ENCODE peak calls at places on chromosome 15, in seven cellular contexts. N is stomach; V is psoas muscle; L is cardiac muscle cell; Y is CD8-positive, alpha-beta memory T cell; O is SK-N-SH; D is GM23248. G is an unnamed sample. For H3K36me3 and H3K4me1, the result is how much of the 10 kb centered on the place peaks cover.

GRCh38 chr15:68205949-68206539 is 912 bp upstream of the CALML4 start:
- DNase-seq in N (peak), V (peak), L (no peak), Y (no peak), O (no peak), D (no peak), G (no peak)

GRCh38 chr15:76327191-76328105 is 9.1 kb upstream of the ISL2 start:
- DNase-seq in N (no peak), V (no peak), L (no peak), Y (no peak), O (no peak), D (no peak), G (no peak)

GRCh38 chr15:60713096-60714084 is 234.4 kb upstream of the ICE2 start:
- DNase-seq in N (no peak), V (peak), L (peak), Y (no peak), O (no peak), D (peak), G (no peak)

GRCh38 chr15:35720984-35721383 is 175.0 kb upstream of the DPH6 start:
- DNase-seq in N (no peak), V (no peak), L (no peak), Y (no peak), O (no peak), D (no peak), G (no peak)

GRCh38 chr15:82539690-82540054 is 585 bp downstream of the RPS17 start:
- DNase-seq in N (no peak), V (no peak), L (no peak), Y (no peak), O (peak), D (peak), G (no peak)

GRCh38 chr15:60328852-60329443 is 68.8 kb downstream of the ANXA2 start:
- DNase-seq in N (no peak), V (no peak), L (peak), Y (peak), O (peak), D (peak), G (no peak)

GRCh38 chr15:80856400-80856799 is 77.2 kb downstream of the CEMIP start:
- DNase-seq in N (no peak), V (no peak), L (no peak), Y (no peak), O (peak), D (no peak), G (no peak)

GRCh38 chr15:70613259-70613658 is 150.1 kb downstream of the UACA start:
- DNase-seq in N (no peak), V (no peak), L (no peak), Y (no peak), O (no peak), D (no peak), G (no peak)

GRCh38 chr15:77685082-77685815 is 52.5 kb upstream of the LINGO1 start:
- DNase-seq in N (no peak), V (no peak), L (no peak), Y (no peak), O (no peak), D (no peak), G (no peak)

GRCh38 chr15:52040167-52040900 is 21.3 kb downstream of the MAPK6 start:
- DNase-seq in N (peak), V (no peak), L (peak), Y (no peak), O (no peak), D (peak), G (no peak)

GRCh38 chr15:70095387-70096214 is 2.1 kb downstream of the TLE3 start:
- DNase-seq in N (peak), V (peak), L (peak), Y (peak), O (peak), D (peak), G (peak)

GRCh38 chr15:68820205-68820588 is 498 bp downstream of the ANP32A start:
- DNase-seq in N (peak), V (peak), L (peak), Y (no peak), O (no peak), D (peak), G (peak)

GRCh38 chr15:61479601-61480000 is 250.5 kb upstream of the RORA start:
- DNase-seq in N (no peak), V (no peak), L (no peak), Y (no peak), O (no peak), D (peak), G (no peak)

GRCh38 chr15:51799174-51799907 is 30.1 kb upstream of the TMOD3 start:
- DNase-seq in N (no peak), V (no peak), L (no peak), Y (no peak), O (peak), D (no peak), G (no peak)

GRCh38 chr15:57205999-57206398 is 170.3 kb upstream of the CGNL1 start:
- DNase-seq in N (no peak), V (no peak), L (no peak), Y (no peak), O (no peak), D (no peak), G (no peak)

GRCh38 chr15:39135989-39136388 is 444.9 kb upstream of the THBS1 start:
- DNase-seq in N (no peak), V (no peak), L (peak), Y (no peak), O (no peak), D (peak), G (no peak)

GRCh38 chr15:89018235-89018634 is 70.0 kb upstream of the ABHD2 start:
- DNase-seq in N (no peak), V (peak), L (peak), Y (no peak), O (no peak), D (peak), G (no peak)

GRCh38 chr15:99732711-99733267 is 448 bp downstream of the LYSMD4 start:
- DNase-seq in N (peak), V (no peak), L (no peak), Y (no peak), O (peak), D (no peak), G (peak)

GRCh38 chr15:98653686-98654085 is 5.3 kb downstream of the IGF1R start:
- DNase-seq in N (no peak), V (no peak), L (peak), Y (no peak), O (no peak), D (peak), G (no peak)

DNA sequence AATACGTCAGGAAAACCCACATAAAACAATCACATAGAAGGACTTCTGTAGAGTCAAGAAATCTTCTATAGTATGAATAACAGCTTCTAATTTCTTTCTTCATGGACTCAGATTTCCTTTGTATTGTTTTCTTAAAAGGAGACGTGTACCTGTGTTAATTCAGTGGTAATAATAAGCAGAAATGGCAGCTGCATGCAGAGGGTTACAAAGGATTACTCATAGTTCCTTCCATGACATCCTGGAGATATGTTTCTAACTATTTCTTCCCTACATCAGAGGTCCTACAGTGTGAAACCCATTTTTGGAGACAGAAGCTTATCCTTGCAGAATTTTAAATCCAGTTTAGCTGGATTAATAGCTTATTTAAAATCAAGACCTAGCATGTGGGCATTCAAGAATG is 36.1 kb downstream of the FBXL22 start:
- DNase-seq in N (no peak), V (no peak), L (no peak), Y (no peak), O (no peak), D (no peak), G (no peak)
- H3K36me3 ChIP-seq in N (half or more), V (under half), L (half or more), Y (half or more), O (half or more), D (under half), G (under half)

GRCh38 chr15:25844542-25844941 is 18.6 kb downstream of the ATP10A start:
- DNase-seq in N (no peak), V (no peak), L (no peak), Y (no peak), O (no peak), D (no peak), G (no peak)

GRCh38 chr15:25846377-25846776 is 16.8 kb downstream of the ATP10A start:
- DNase-seq in N (no peak), V (no peak), L (no peak), Y (peak), O (no peak), D (peak), G (no peak)

GRCh38 chr15:25848325-25848724 is 14.8 kb downstream of the ATP10A start:
- DNase-seq in N (no peak), V (no peak), L (no peak), Y (no peak), O (no peak), D (no peak), G (no peak)

GRCh38 chr15:25847066-25847465 is 16.1 kb downstream of the ATP10A start:
- DNase-seq in N (no peak), V (no peak), L (no peak), Y (no peak), O (no peak), D (no peak), G (no peak)

DNA sequence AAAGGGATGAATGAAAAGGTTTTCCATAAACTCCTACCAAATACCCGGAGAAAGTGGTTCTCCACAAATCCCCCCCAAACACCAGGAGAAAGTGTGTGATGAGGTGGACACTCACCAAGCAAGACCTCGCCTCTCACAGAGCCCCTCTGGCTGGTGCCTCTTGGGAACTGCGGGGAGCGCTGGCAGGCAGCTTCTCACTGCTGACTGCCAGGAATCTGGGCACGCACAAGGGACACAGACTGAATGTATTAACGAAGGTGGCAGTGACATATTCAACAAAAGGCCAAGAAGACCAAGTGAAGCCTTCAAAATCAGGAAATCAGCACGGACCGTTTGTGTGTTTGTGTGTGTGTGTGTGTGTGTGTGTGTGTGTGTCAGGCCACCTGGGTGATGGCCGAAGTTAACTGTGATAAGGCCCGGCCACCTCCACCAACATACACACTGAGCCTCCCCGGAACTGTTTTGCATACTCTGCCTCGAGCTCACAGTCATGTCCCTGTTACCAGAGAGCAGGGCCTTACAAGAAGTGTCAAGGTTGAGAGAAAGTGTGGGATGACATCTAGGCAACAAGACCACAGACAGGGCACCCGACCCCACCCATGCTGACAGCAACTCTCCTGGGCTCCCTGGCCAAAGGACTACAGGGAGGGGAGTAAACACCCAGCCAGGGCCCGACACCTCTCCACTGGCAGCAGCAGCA is 18.0 kb downstream of the ATP10A start:
- DNase-seq in N (no peak), V (no peak), L (no peak), Y (no peak), O (no peak), D (no peak), G (no peak)
- H3K4me1 ChIP-seq in N (under half), V (under half), L (under half), Y (half or more), O (under half), D (under half), G (under half)

GRCh38 chr15:55965091-55965490 is 28.3 kb downstream of the NEDD4 start:
- DNase-seq in N (no peak), V (no peak), L (no peak), Y (no peak), O (no peak), D (no peak), G (no peak)

GRCh38 chr15:55954862-55955605 is 38.4 kb downstream of the NEDD4 start:
- DNase-seq in N (no peak), V (no peak), L (no peak), Y (no peak), O (no peak), D (no peak), G (no peak)

GRCh38 chr15:55958349-55958748 is 35.1 kb downstream of the NEDD4 start:
- DNase-seq in N (no peak), V (no peak), L (no peak), Y (no peak), O (no peak), D (no peak), G (no peak)

GRCh38 chr15:55960946-55961345 is 32.5 kb downstream of the NEDD4 start:
- DNase-seq in N (no peak), V (no peak), L (no peak), Y (no peak), O (no peak), D (no peak), G (no peak)

GRCh38 chr15:55959744-55960143 is 33.7 kb downstream of the NEDD4 start:
- DNase-seq in N (no peak), V (no peak), L (no peak), Y (no peak), O (no peak), D (no peak), G (no peak)
- H3K27ac ChIP-seq in N (no peak), V (no peak), L (no peak), Y (no peak), O (no peak), D (no peak), G (no peak)

GRCh38 chr15:92104069-92104468 is 250.6 kb downstream of the SLCO3A1 start:
- DNase-seq in N (no peak), V (no peak), L (no peak), Y (no peak), O (no peak), D (no peak), G (no peak)
- H3K36me3 ChIP-seq in N (under half), V (under half), L (under half), Y (under half), O (under half), D (under half), G (under half)

GRCh38 chr15:73942751-73943270 is 16.5 kb downstream of the LOXL1 start:
- DNase-seq in N (no peak), V (no peak), L (no peak), Y (no peak), O (no peak), D (no peak), G (no peak)

GRCh38 chr15:73941871-73942635 is 15.8 kb downstream of the LOXL1 start:
- DNase-seq in N (no peak), V (no peak), L (peak), Y (no peak), O (no peak), D (no peak), G (no peak)

GRCh38 chr15:73940061-73940981 is 14.1 kb downstream of the LOXL1 start:
- DNase-seq in N (no peak), V (no peak), L (peak), Y (no peak), O (peak), D (peak), G (no peak)

GRCh38 chr15:73941449-73941848 is 15.2 kb downstream of the LOXL1 start:
- DNase-seq in N (no peak), V (no peak), L (no peak), Y (no peak), O (no peak), D (no peak), G (no peak)

DNA sequence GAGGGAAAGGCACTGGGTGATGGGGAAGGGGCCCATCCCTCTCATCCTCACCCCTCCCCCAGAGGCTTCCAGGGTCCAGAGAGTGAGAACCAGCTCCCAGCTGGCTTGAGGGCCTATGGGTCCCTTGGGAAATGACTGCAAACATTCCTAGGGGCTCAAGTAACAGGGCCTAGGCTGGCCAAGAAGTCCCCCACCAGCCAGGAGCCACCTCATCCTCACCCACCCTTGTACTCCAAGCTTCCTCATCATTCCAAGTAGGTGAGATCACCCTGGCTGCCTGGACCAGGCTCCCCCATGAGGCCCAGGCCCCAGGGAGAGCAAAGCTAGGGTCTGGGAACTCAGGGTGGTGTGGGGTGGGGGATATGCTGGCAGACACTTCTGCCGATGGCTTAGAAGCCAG is 14.8 kb downstream of the LOXL1 start:
- DNase-seq in N (no peak), V (no peak), L (peak), Y (no peak), O (no peak), D (peak), G (no peak)
- H3K4me1 ChIP-seq in N (half or more), V (under half), L (under half), Y (under half), O (under half), D (under half), G (under half)

GRCh38 chr15:45585069-45585468 is 2.1 kb upstream of the BLOC1S6 start:
- DNase-seq in N (no peak), V (no peak), L (no peak), Y (no peak), O (no peak), D (no peak), G (no peak)
- H3K27ac ChIP-seq in N (no peak), V (no peak), L (no peak), Y (no peak), O (no peak), D (no peak), G (no peak)

GRCh38 chr15:42731461-42731860 is 5.5 kb downstream of the CDAN1 start:
- DNase-seq in N (no peak), V (no peak), L (no peak), Y (no peak), O (no peak), D (no peak), G (no peak)

GRCh38 chr15:42734076-42734672 is 2.8 kb downstream of the CDAN1 start:
- DNase-seq in N (no peak), V (no peak), L (no peak), Y (no peak), O (no peak), D (no peak), G (no peak)

GRCh38 chr15:42733027-42733426 is 3.9 kb downstream of the CDAN1 start:
- DNase-seq in N (no peak), V (no peak), L (no peak), Y (no peak), O (no peak), D (no peak), G (no peak)

GRCh38 chr15:42730536-42730935 is 6.4 kb downstream of the CDAN1 start:
- DNase-seq in N (no peak), V (no peak), L (no peak), Y (no peak), O (no peak), D (no peak), G (no peak)

DNA sequence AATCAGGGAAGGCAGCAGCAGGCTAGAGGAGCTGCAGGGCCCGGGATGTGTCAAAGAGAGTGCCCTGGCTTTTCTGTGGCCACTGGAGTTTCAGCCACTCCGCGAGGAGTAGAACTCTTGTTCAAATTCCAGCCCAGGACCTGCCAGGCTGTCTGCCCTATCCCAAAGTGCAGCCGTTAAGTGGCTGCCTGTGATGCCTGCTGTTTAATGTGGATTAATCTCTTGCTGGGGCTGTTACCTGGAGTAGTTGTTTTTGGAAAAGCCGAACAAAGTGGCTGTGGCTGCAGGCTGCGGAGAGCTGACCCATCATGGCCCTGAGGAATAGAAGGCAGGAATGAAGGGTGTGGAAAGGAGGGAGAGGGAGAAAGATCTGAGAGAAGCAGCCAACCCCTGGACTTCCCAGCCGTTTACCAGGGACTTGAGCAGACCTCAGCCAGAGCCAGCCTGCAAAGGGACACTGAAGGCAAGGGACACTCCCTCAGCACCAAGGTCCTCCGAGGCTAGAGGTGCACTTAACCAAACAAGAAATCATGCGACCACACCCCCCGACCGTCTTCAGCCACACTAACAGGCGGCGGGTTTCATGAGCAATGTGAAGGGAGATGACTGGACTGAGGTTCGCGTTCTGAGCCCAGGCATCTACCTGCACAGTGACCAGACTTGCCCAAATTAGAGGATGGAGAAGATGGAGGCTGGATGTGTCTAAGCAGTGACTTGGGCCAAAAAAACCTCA is 4.7 kb downstream of the CDAN1 start:
- DNase-seq in N (no peak), V (no peak), L (no peak), Y (no peak), O (no peak), D (no peak), G (no peak)
- H3K36me3 ChIP-seq in N (half or more), V (under half), L (under half), Y (under half), O (under half), D (under half), G (under half)

DNA sequence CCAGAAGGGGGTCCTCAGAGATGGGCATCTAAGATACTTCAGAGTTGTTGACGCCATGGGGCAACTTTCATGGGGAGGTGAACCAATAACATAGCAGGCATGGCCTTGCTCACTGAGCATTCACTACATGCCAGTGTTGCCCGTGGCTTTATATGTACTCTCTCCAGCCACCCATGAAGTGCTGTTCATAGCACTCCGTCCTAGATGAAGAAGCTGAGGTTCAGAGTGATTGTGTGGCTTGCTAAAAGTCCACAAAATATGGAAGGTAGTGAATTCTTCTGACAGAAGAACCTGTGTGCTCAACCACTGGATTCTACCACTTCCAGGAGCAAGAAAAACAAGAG is 9.8 kb upstream of the SEMA4B start:
- DNase-seq in N (no peak), V (no peak), L (no peak), Y (no peak), O (no peak), D (no peak), G (no peak)
- H3K4me1 ChIP-seq in N (half or more), V (under half), L (under half), Y (under half), O (under half), D (under half), G (under half)

GRCh38 chr15:40857601-40858351 is 13.9 kb downstream of the SPINT1 start:
- DNase-seq in N (peak), V (peak), L (peak), Y (peak), O (peak), D (peak), G (peak)
- H3K27ac ChIP-seq in N (peak), V (no peak), L (no peak), Y (no peak), O (no peak), D (no peak), G (peak)

GRCh38 chr15:22911306-22911705 is 68.9 kb downstream of the CYFIP1 start:
- DNase-seq in N (no peak), V (no peak), L (no peak), Y (no peak), O (no peak), D (no peak), G (no peak)
- H3K36me3 ChIP-seq in N (half or more), V (under half), L (under half), Y (under half), O (under half), D (under half), G (under half)